ENCODE peak calls at places on chromosomes 11 and 22, in six cellular contexts. E, T, P, U, A and M are unnamed samples.

GRCh38 chr22:45911601-45912271 is 65.2 kb downstream of the WNT7B start:
- DNase-seq in P (no peak), E (peak; percentile 57), A (peak; percentile 83), U (no peak), T (peak; percentile 18), M (no peak)

GRCh38 chr22:47604563-47604962 is 842.1 kb downstream of the TBC1D22A start:
- DNase-seq in U (no peak), T (no peak), E (no peak), A (no peak), P (no peak), M (no peak)

GRCh38 chr22:47129902-47130301 is 367.5 kb downstream of the TBC1D22A start:
- DNase-seq in T (no peak), A (no peak), U (peak; percentile 89), E (no peak), P (peak; percentile 53), M (no peak)

GRCh38 chr11:70423523-70424505 is 25.5 kb downstream of the CTTN start:
- DNase-seq in P (no peak), U (no peak), A (no peak), E (no peak), T (peak; percentile 92), M (no peak)

GRCh38 chr11:970319-970871 is 44.7 kb downstream of the AP2A2 start:
- DNase-seq in E (no peak), T (no peak), P (no peak), A (no peak), U (no peak), M (no peak)

GRCh38 chr22:42548597-42549328 is 5.0 kb upstream of the SERHL2 start:
- DNase-seq in U (no peak), E (no peak), P (no peak), T (no peak), A (no peak), M (no peak)

GRCh38 chr11:70951139-70951804 is 301.1 kb downstream of the SHANK2 start:
- DNase-seq in E (no peak), P (no peak), U (no peak), A (no peak), T (no peak), M (no peak)

GRCh38 chr22:38760477-38761201 is 4.8 kb upstream of the SUN2 start:
- DNase-seq in E (no peak), A (no peak), P (no peak), T (peak; percentile 12), U (no peak), M (no peak)

GRCh38 chr22:50728523-50728931 is 9.5 kb upstream of the ACR start:
- DNase-seq in U (no peak), A (no peak), T (no peak), P (no peak), E (no peak), M (peak; percentile 38)

GRCh38 chr11:55707029-55707428 is 45.0 kb downstream of the OR4C6 start:
- DNase-seq in T (peak; percentile 9), P (no peak), E (no peak), A (no peak), U (no peak), M (no peak)

GRCh38 chr11:12540075-12540685 is 134.0 kb upstream of the TEAD1 start:
- DNase-seq in E (no peak), A (no peak), T (peak; percentile 75), U (no peak), P (peak; percentile 34), M (no peak)

GRCh38 chr11:125457814-125458343 is 38.2 kb downstream of the FEZ1 start:
- DNase-seq in T (peak; percentile 91), A (peak; percentile 86), P (peak; percentile 81), E (peak; percentile 55), U (peak; percentile 10), M (peak; percentile 76)

GRCh38 chr11:3902441-3902840 is 47.0 kb downstream of the STIM1 start:
- DNase-seq in E (no peak), T (no peak), P (no peak), A (no peak), U (no peak), M (no peak)

GRCh38 chr11:15901790-15902189 is 454.6 kb downstream of the SOX6 start:
- DNase-seq in T (no peak), U (peak; percentile 20), A (no peak), P (no peak), E (no peak), M (no peak)
- H3K27ac ChIP-seq in T (no peak overlapping the region), U (peak overlapping the region; percentile 31), A (no peak overlapping the region), P (peak overlapping the region; percentile 7), E (no peak overlapping the region), M (no peak overlapping the region)

GRCh38 chr11:47616726-47617416 is 22.7 kb upstream of the C1QTNF4 start:
- DNase-seq in E (no peak), P (no peak), U (peak; percentile 25), A (peak; percentile 66), T (peak; percentile 65), M (peak; percentile 69)
- TF ChIP-seq CTCF in E (peak; percentile 34), P (peak; percentile 47), U (peak; percentile 42), A (peak; percentile 76), T (peak; percentile 100), M (peak; percentile 76)

GRCh38 chr11:124313849-124314248 is at the start of gene OR8D1:
- DNase-seq in U (no peak), A (no peak), E (no peak), T (no peak), P (no peak), M (no peak)
- H3K4me3 ChIP-seq in U (no peak within 1 kb of the TSS), A (no peak within 1 kb of the TSS), E (no peak within 1 kb of the TSS), T (no peak within 1 kb of the TSS), P (no peak within 1 kb of the TSS), M (no peak within 1 kb of the TSS)

GRCh38 chr11:65130631-65131416 is 3.5 kb downstream of the SYVN1 start:
- DNase-seq in A (no peak), U (no peak), P (no peak), T (no peak), E (no peak), M (no peak)

GRCh38 chr11:65132238-65132987 is 1.9 kb downstream of the SYVN1 start:
- DNase-seq in P (peak; percentile 56), T (no peak), U (no peak), A (peak; percentile 18), E (no peak), M (no peak)

GRCh38 chr11:65132988-65133700 is 1.2 kb downstream of the SYVN1 start:
- DNase-seq in P (peak; percentile 64), T (no peak), U (peak; percentile 92), E (no peak), A (peak; percentile 28), M (no peak)

GRCh38 chr11:65131417-65131776 is 2.9 kb downstream of the SYVN1 start:
- DNase-seq in P (peak; percentile 33), A (no peak), U (no peak), T (no peak), E (no peak), M (no peak)

GRCh38 chr11:65131895-65132237 is 2.5 kb downstream of the SYVN1 start:
- DNase-seq in E (no peak), T (no peak), U (no peak), P (peak; percentile 32), A (no peak), M (no peak)
- H3K27ac ChIP-seq in E (no peak overlapping the region), T (no peak overlapping the region), U (peak overlapping the region; percentile 94), P (no peak overlapping the region), A (no peak overlapping the region), M (no peak overlapping the region)

DNA sequence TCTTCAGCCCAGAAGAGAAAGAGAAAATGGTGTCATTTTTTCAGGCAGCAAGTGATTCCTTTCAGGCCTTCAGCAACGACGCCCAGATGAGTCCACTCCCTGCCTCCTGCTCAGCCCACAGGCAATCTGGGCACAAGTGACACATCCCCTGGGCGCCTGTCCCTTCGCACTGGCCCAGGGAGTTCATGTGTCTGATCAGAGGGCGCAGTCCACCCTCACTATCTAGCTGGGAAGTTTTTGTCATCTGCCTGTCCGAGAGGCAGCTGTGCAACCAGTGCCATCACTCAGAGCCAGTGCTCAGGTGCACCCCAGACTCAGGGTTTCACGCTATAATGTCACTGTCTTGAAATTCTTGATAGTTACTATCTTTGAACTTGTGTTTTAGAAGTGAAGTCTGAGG is 1.4 kb upstream of the KCNQ1OT1 start:
- DNase-seq in T (no peak), U (no peak), E (no peak), A (no peak), P (peak; percentile 63), M (peak; percentile 47)
- TF ChIP-seq CTCF in T (no peak), U (no peak), E (no peak), A (no peak), P (no peak), M (no peak)

DNA sequence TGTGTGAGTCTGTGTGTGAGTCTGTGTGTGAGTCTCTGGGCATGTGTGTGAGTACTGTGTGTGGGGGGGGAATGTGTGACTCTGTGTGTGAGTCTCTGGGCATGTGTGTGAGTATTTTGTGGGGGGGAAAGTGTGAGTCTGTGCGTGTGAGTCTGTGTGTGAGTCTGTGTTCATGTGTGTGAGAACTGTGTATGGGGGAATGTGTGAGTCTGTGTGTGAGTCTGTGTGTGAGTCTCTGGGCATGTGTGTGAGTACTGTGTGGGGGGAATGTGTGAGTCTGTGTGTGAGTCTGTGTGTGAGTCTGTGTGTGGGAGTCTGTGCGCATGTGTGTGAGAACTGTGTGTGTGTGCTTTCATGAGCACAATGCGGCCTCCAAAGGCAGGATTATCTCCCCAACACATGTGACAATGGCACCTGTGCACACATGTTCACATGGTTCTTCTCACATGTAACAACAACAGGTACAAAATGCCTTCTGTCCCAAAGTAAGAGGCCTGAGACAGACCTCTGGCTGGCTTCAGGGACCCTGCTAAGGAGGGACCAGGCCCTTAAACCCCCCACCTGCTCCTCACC is 1.6 kb downstream of the CD5 start:
- DNase-seq in T (no peak), P (no peak), U (no peak), E (no peak), A (no peak), M (no peak)
- H3K4me3 ChIP-seq in T (no peak overlapping the region), P (no peak overlapping the region), U (no peak overlapping the region), E (no peak overlapping the region), A (no peak overlapping the region), M (no peak overlapping the region)

GRCh38 chr11:16359369-16359768 is 3.0 kb upstream of the SOX6 start:
- DNase-seq in A (no peak), E (no peak), T (no peak), U (no peak), P (no peak), M (no peak)

GRCh38 chr11:16356751-16357365 is 512 bp upstream of the SOX6 start:
- DNase-seq in P (peak; percentile 48), T (peak; percentile 70), A (peak; percentile 53), E (no peak), U (no peak), M (no peak)

GRCh38 chr11:16358726-16359125 is 2.4 kb upstream of the SOX6 start:
- DNase-seq in T (no peak), U (no peak), E (no peak), P (no peak), A (no peak), M (no peak)

GRCh38 chr11:16357776-16358175 is 1.4 kb upstream of the SOX6 start:
- DNase-seq in T (no peak), U (no peak), A (no peak), E (no peak), P (no peak), M (no peak)

DNA sequence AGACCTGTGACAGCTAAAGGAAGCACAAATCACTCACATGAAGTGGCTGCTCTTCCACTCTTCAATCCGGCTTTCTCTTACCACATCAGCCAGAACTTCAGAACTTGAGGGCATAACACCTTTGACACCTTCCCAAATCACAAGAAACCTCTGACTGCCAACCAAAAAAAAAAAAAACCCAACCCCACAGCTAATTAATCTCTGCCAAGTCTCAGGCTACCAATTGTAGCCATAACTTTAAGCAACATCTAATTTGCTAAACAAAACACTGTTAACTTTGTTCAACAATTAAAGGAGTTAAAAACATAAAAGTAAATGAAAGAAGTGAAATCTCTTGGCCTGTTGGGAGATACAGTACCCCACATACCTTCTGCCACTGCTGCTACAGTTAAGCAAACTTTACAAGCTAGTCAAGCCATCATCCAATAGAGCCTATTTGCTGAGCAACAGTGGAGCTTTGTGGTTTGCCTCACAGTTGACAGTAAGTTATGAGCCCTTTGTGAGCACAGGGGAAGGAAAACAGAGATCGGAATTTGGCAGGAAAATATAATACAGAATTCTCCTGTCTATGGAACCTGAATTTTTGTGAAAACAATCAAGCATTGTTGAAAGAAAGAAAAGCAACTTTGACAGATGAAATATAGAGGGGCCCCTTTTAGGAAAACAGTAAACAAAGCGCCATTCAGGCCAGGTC is at the start of gene SOX6:
- DNase-seq in A (no peak), E (no peak), P (no peak), T (peak; percentile 82), U (no peak), M (no peak)
- H3K27ac ChIP-seq in A (peak within 1 kb of the TSS; percentile 76), E (peak within 1 kb of the TSS; percentile 73), P (peak within 1 kb of the TSS; percentile 56), T (no peak within 1 kb of the TSS), U (no peak within 1 kb of the TSS), M (peak within 1 kb of the TSS; percentile 50)